ENCODE peak calls at places on chromosomes 16 and 17, in six cellular contexts. S, Z, C, H, E and R are unnamed samples.
A peak's percentile ranks its signal among the peaks of the same experiment; 100 is the strongest.

GRCh38 chr16:89093602-89094251 is at the start of gene ACSF3:
- DNase-seq in E (peak; percentile 86), Z (peak; percentile 84), S (peak; percentile 71), H (peak; percentile 41), C (peak; percentile 72), R (peak; percentile 62)

GRCh38 chr17:81277421-81277820 is 17.7 kb downstream of the SLC38A10 start:
- DNase-seq in E (peak; percentile 84), S (no peak), Z (no peak), C (peak; percentile 42), H (peak; percentile 68), R (peak; percentile 52)

GRCh38 chr17:28958820-28959455 is 7.6 kb upstream of the PHF12 start:
- DNase-seq in E (no peak), S (no peak), C (no peak), H (no peak), Z (no peak), R (no peak)

GRCh38 chr16:52953215-52953614 is 99.5 kb downstream of the CHD9NB start:
- DNase-seq in S (no peak), C (no peak), Z (no peak), H (no peak), E (no peak), R (no peak)

GRCh38 chr17:19398301-19399181 is 11.6 kb upstream of the MFAP4 start:
- DNase-seq in E (peak; percentile 76), C (peak; percentile 78), S (no peak), H (no peak), Z (no peak), R (no peak)

GRCh38 chr17:164536-165235 is 16.8 kb downstream of the DOC2B start:
- DNase-seq in H (peak; percentile 43), E (peak; percentile 61), C (peak; percentile 72), Z (peak; percentile 63), S (peak; percentile 10), R (peak; percentile 78)

GRCh38 chr16:74650966-74651567 is 15.6 kb downstream of the RFWD3 start:
- DNase-seq in H (no peak), E (no peak), Z (peak; percentile 31), S (no peak), C (peak; percentile 19), R (no peak)

GRCh38 chr16:78437352-78437968 is 338.0 kb downstream of the WWOX start:
- DNase-seq in E (no peak), H (peak; percentile 1), Z (peak; percentile 38), C (peak; percentile 27), S (peak; percentile 8), R (peak; percentile 43)

GRCh38 chr17:72411124-72411563 is 290.3 kb downstream of the SOX9 start:
- DNase-seq in Z (no peak), S (no peak), H (no peak), C (no peak), E (no peak), R (no peak)

GRCh38 chr17:72661945-72662826 is 430.3 kb downstream of the SLC39A11 start:
- DNase-seq in E (no peak), S (no peak), Z (no peak), H (no peak), C (no peak), R (no peak)

GRCh38 chr16:88568710-88569613 is 1.2 kb upstream of the ZC3H18 start:
- DNase-seq in C (no peak), Z (no peak), H (no peak), S (no peak), E (no peak), R (no peak)

GRCh38 chr16:86325895-86326294 is 184.4 kb upstream of the FOXF1 start:
- DNase-seq in H (no peak), Z (no peak), E (no peak), S (no peak), C (no peak), R (no peak)

GRCh38 chr17:77882481-77883212 is 75.9 kb upstream of the TNRC6C start:
- DNase-seq in H (peak; percentile 61), S (peak; percentile 83), E (no peak), C (peak; percentile 93), Z (peak; percentile 83), R (peak; percentile 72)

GRCh38 chr17:10031606-10032005 is 126.5 kb upstream of the RCVRN start:
- DNase-seq in H (no peak), S (no peak), E (no peak), Z (no peak), C (no peak), R (no peak)

GRCh38 chr17:10032142-10032541 is 127.1 kb upstream of the RCVRN start:
- DNase-seq in E (no peak), H (peak; percentile 21), S (no peak), C (peak; percentile 34), Z (no peak), R (no peak)

GRCh38 chr17:10033449-10033848 is 128.4 kb upstream of the RCVRN start:
- DNase-seq in E (no peak), Z (peak; percentile 3), C (no peak), H (no peak), S (no peak), R (no peak)

GRCh38 chr17:10034719-10035475 is 129.8 kb upstream of the RCVRN start:
- DNase-seq in H (no peak), S (no peak), Z (no peak), C (no peak), E (no peak), R (peak; percentile 63)

GRCh38 chr17:10033982-10034381 is 128.9 kb upstream of the RCVRN start:
- DNase-seq in S (no peak), E (no peak), C (peak; percentile 46), Z (no peak), H (no peak), R (no peak)
- H3K27ac ChIP-seq in S (no peak overlapping the region), E (peak overlapping the region; percentile 36), C (no peak overlapping the region), Z (no peak overlapping the region), H (no peak overlapping the region), R (peak overlapping the region; percentile 31)

GRCh38 chr17:7014995-7015586 is 2.7 kb downstream of the RNASEK start:
- DNase-seq in S (peak; percentile 86), E (no peak), Z (peak; percentile 33), H (peak; percentile 66), C (peak; percentile 66), R (no peak)
- H3K4me1 ChIP-seq in S (peaks cover 62% of the 10 kb centered on the region), E (peaks cover 50% of the 10 kb centered on the region), Z (peaks cover 25% of the 10 kb centered on the region), H (peaks cover 6% of the 10 kb centered on the region), C (peaks cover 19% of the 10 kb centered on the region), R (peaks cover 39% of the 10 kb centered on the region)

GRCh38 chr17:61000911-61001310 is 323.3 kb downstream of the BCAS3 start:
- DNase-seq in S (no peak), E (no peak), C (peak; percentile 64), Z (no peak), H (peak; percentile 81), R (no peak)
- TF ChIP-seq CTCF in S (no peak), E (peak; percentile 33), C (peak; percentile 48), Z (no peak), H (peak; percentile 61), R (no peak)

GRCh38 chr17:74024871-74025531 is 178.5 kb upstream of the RPL38 start:
- DNase-seq in E (no peak), C (no peak), H (no peak), Z (no peak), S (no peak), R (peak; percentile 33)

GRCh38 chr17:74027539-74027938 is 175.9 kb upstream of the RPL38 start:
- DNase-seq in Z (no peak), H (no peak), C (no peak), S (no peak), E (no peak), R (no peak)

GRCh38 chr17:74031314-74032080 is 172.0 kb upstream of the RPL38 start:
- DNase-seq in E (no peak), Z (no peak), H (no peak), S (no peak), C (no peak), R (no peak)

GRCh38 chr17:74032222-74032621 is 171.3 kb upstream of the RPL38 start:
- DNase-seq in C (no peak), H (no peak), S (no peak), E (no peak), Z (no peak), R (no peak)

GRCh38 chr17:74028717-74029116 is 174.8 kb upstream of the RPL38 start:
- DNase-seq in E (no peak), H (no peak), Z (no peak), C (no peak), S (no peak), R (no peak)
- H3K27ac ChIP-seq in E (no peak overlapping the region), H (no peak overlapping the region), Z (no peak overlapping the region), C (no peak overlapping the region), S (no peak overlapping the region), R (no peak overlapping the region)

GRCh38 chr16:3080024-3080423 is 14.6 kb downstream of the IL32 start:
- DNase-seq in H (no peak), S (no peak), C (no peak), E (no peak), Z (no peak), R (no peak)
- H3K4me1 ChIP-seq in H (no peaks in the 10 kb centered on the region), S (peaks cover 53% of the 10 kb centered on the region), C (no peaks in the 10 kb centered on the region), E (no peaks in the 10 kb centered on the region), Z (peaks cover 12% of the 10 kb centered on the region), R (peaks cover 5% of the 10 kb centered on the region)

DNA sequence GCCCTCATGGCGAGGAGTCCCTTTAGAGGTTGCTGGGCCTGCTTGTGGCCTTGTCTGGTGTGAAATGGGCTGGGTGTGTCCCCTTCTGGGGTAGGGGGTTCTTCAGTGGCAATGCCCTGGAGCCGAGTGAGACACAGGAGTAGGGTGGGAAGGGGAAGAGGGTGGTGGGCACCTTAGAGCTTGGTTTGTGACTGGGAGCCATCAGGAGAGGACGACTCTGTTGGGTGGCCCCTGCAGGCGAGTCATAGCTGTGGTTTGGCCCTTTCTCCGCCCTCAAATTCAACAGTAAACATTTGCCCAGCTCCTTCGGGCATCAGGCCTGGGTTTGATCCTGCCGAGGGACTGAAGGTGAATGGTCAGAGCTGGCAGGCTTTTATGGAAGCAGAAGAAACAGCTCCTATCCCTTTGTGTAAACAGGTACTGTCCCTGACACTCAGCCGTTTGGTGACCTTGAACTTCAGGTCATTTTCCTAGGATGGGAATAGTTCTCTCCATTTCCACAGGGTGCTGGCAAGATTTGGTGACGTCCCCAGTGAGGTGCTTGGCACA is 2.9 kb downstream of the E4F1 start:
- DNase-seq in H (no peak), C (no peak), Z (no peak), E (no peak), S (no peak), R (no peak)
- TF ChIP-seq CTCF in H (no peak), C (no peak), Z (no peak), E (no peak), S (no peak), R (no peak)

DNA sequence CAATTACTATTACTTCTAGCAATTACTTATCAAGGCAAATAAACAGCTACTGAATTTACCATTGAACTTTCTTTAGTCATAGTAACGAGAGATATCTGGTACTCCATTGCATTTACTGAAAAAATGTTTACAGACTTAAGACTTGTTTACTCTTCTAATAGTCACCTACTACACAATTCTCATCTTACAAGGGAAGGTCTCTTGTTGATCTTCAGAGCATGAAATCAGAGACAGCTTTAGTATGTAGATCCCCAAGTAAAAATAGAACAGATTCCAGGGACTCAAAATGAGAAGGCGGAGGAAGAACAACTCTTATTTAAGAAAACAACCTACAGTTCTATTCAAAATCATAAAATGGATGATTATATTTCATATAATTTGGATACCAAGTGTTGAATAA is 20.9 kb downstream of the UBE2G1 start:
- DNase-seq in H (no peak), S (no peak), C (no peak), E (no peak), Z (no peak), R (no peak)
- H3K27ac ChIP-seq in H (no peak overlapping the region), S (no peak overlapping the region), C (peak overlapping the region; percentile 75), E (no peak overlapping the region), Z (no peak overlapping the region), R (no peak overlapping the region)

GRCh38 chr16:67697813-67698212 is 21.3 kb downstream of the GFOD2 start:
- DNase-seq in Z (no peak), C (no peak), H (no peak), E (no peak), S (no peak), R (no peak)
- H3K4me1 ChIP-seq in Z (peaks cover 12% of the 10 kb centered on the region), C (no peaks in the 10 kb centered on the region), H (no peaks in the 10 kb centered on the region), E (no peaks in the 10 kb centered on the region), S (no peaks in the 10 kb centered on the region), R (no peaks in the 10 kb centered on the region)

GRCh38 chr17:48470388-48471034 is 40.5 kb upstream of the SKAP1 start:
- DNase-seq in S (no peak), C (peak; percentile 41), E (no peak), H (peak; percentile 62), Z (peak; percentile 83), R (no peak)
- TF ChIP-seq CTCF in S (no peak), C (peak; percentile 16), E (no peak), H (peak; percentile 18), Z (no peak), R (no peak)